ENCODE peak calls at places on chromosomes 5 and 9, in eight cellular contexts. U, V, B, D, A, C, X and K are unnamed samples.

GRCh38 chr9:112631313-112631712 is 86.6 kb downstream of the INIP start:
- DNase-seq in U (no peak), V (no peak), B (no peak), D (no peak), A (no peak), C (no peak), X (no peak), K (no peak)

GRCh38 chr9:93948456-93949072 is 6.6 kb downstream of the BARX1 start:
- DNase-seq in U (no peak), V (no peak), B (no peak), D (no peak), A (no peak), C (no peak), X (no peak), K (no peak)

GRCh38 chr9:21684831-21685362 is 117.5 kb upstream of the MTAP start:
- DNase-seq in U (peak; percentile 90), V (no peak), B (no peak), D (no peak), A (no peak), C (no peak), X (no peak), K (no peak)

GRCh38 chr5:482506-482905 is 39.5 kb downstream of the EXOC3 start:
- DNase-seq in U (no peak), V (no peak), B (no peak), D (no peak), A (no peak), C (no peak), X (no peak), K (no peak)

GRCh38 chr9:133075925-133076324 is 14.1 kb downstream of the CEL start:
- DNase-seq in U (no peak), V (peak; percentile 50), B (no peak), D (no peak), A (peak; percentile 54), C (peak; percentile 53), X (no peak), K (no peak)

GRCh38 chr9:132703336-132703735 is 33.1 kb downstream of the GTF3C4 start:
- DNase-seq in U (no peak), V (no peak), B (no peak), D (no peak), A (no peak), C (peak; percentile 4), X (no peak), K (no peak)

GRCh38 chr5:134568761-134569725 is 43.6 kb downstream of the JADE2 start:
- DNase-seq in U (peak; percentile 50), V (no peak), B (no peak), D (no peak), A (peak; percentile 98), C (no peak), X (no peak), K (no peak)

GRCh38 chr5:77211013-77211690 is 672 bp downstream of the PDE8B start:
- DNase-seq in U (no peak), V (no peak), B (no peak), D (no peak), A (no peak), C (no peak), X (no peak), K (peak; percentile 12)

GRCh38 chr5:150604010-150604409 is 36.5 kb upstream of the SYNPO start:
- DNase-seq in U (no peak), V (no peak), B (no peak), D (no peak), A (no peak), C (no peak), X (no peak), K (no peak)

GRCh38 chr9:136762221-136762691 is 2.1 kb downstream of the LCN15 start:
- DNase-seq in U (no peak), V (no peak), B (no peak), D (no peak), A (no peak), C (no peak), X (no peak), K (no peak)